ENCODE peak calls at places on chromosomes 1 and 21, in eight cellular contexts. P is AG04450, K is aorta, B is EL, C is hippocampal formation, H is HFF-Myc, O is heart right ventricle, X is HepG2. J is an unnamed sample.

GRCh38 chr1:8554956-8555534 is 237.1 kb downstream of the SLC45A1 start:
- DNase-seq in K (no peak), H (no peak), X (no peak), C (no peak), P (no peak), O (no peak), B (peak), J (no peak)

GRCh38 chr1:47752048-47752451 is 245.1 kb downstream of the TRABD2B start:
- DNase-seq in K (peak), C (no peak), B (peak), H (no peak), O (no peak), P (no peak), X (no peak), J (no peak)

GRCh38 chr1:62962794-62963776 is 179.2 kb downstream of the ATG4C start:
- DNase-seq in B (peak), X (peak), K (no peak), C (no peak), O (no peak), H (no peak), P (no peak), J (peak)

GRCh38 chr1:201876148-201876547 is 12.6 kb upstream of the SHISA4 start:
- DNase-seq in P (no peak), B (no peak), O (no peak), K (no peak), C (peak), H (no peak), X (no peak), J (no peak)

GRCh38 chr1:230335861-230336549 is 90.1 kb downstream of the PGBD5 start:
- DNase-seq in P (peak), B (peak), C (no peak), X (no peak), H (no peak), K (no peak), O (no peak), J (no peak)

GRCh38 chr1:1118893-1119220 is 3.0 kb upstream of the C1orf159 start:
- DNase-seq in C (no peak), K (no peak), B (no peak), H (no peak), P (no peak), O (no peak), X (no peak), J (no peak)

GRCh38 chr1:203557390-203557789 is 63.4 kb downstream of the OPTC start:
- DNase-seq in C (peak), O (peak), P (no peak), B (peak), K (peak), H (no peak), X (no peak), J (no peak)

GRCh38 chr1:78408830-78409229 is 81.9 kb upstream of the PTGFR start:
- DNase-seq in C (no peak), P (no peak), B (peak), X (no peak), O (no peak), K (peak), H (no peak), J (no peak)

GRCh38 chr1:245598524-245599310 is 443.9 kb downstream of the KIF26B start:
- DNase-seq in B (no peak), X (no peak), P (no peak), H (no peak), K (no peak), C (no peak), O (peak), J (no peak)

GRCh38 chr1:199112365-199112764 is 473.5 kb downstream of the PTPRC start:
- DNase-seq in H (no peak), X (no peak), O (no peak), C (no peak), B (no peak), P (no peak), K (no peak), J (no peak)

GRCh38 chr21:39499156-39499555 is 47.4 kb downstream of the SH3BGR start:
- DNase-seq in X (no peak), O (no peak), P (no peak), K (no peak), C (no peak), H (no peak), B (no peak), J (no peak)

GRCh38 chr1:113835686-113836290 is 23.5 kb upstream of the RSBN1 start:
- DNase-seq in B (peak), X (peak), H (no peak), P (peak), C (peak), K (no peak), O (no peak), J (peak)

GRCh38 chr21:16563795-16564194 is 834.0 kb downstream of the USP25 start:
- DNase-seq in H (no peak), X (peak), P (no peak), C (no peak), O (no peak), B (peak), K (no peak), J (no peak)

GRCh38 chr21:45973475-45974072 is 8.0 kb upstream of the COL6A1 start:
- DNase-seq in C (peak), X (peak), P (no peak), O (peak), H (no peak), B (peak), K (peak), J (peak)

GRCh38 chr1:110084226-110085078 is 14.0 kb upstream of the ALX3 start:
- DNase-seq in H (no peak), C (no peak), P (peak), O (peak), B (peak), X (no peak), K (peak), J (no peak)

GRCh38 chr1:164748253-164748899 is 189.4 kb downstream of the PBX1 start:
- DNase-seq in O (peak), C (no peak), P (peak), K (no peak), H (peak), X (peak), B (peak), J (peak)

GRCh38 chr1:116538527-116538926 is 32.3 kb downstream of the CD58 start:
- DNase-seq in P (no peak), O (no peak), K (no peak), X (peak), B (peak), H (no peak), C (peak), J (no peak)

GRCh38 chr1:156661932-156662587 is 15.1 kb downstream of the NES start:
- DNase-seq in P (no peak), C (peak), X (peak), K (no peak), B (peak), H (no peak), O (no peak), J (no peak)

GRCh38 chr1:209155556-209155955 is 428.0 kb upstream of the CAMK1G start:
- DNase-seq in B (peak), C (no peak), O (no peak), H (no peak), K (no peak), X (no peak), P (no peak), J (no peak)

GRCh38 chr1:58997637-58998036 is 213.8 kb upstream of the JUN start:
- DNase-seq in C (no peak), P (no peak), H (no peak), O (no peak), X (no peak), B (no peak), K (no peak), J (no peak)

GRCh38 chr1:210332719-210333398 is 4.2 kb downstream of the HHAT start:
- DNase-seq in O (no peak), H (no peak), X (no peak), C (no peak), B (no peak), P (no peak), K (no peak), J (no peak)

J was measured in smooth muscle cell of the brain vasculature.